ENCODE peak calls at places on chromosomes 12 and 14, in ten cellular contexts. S, Q, Z, B, E, K, N, C, G and V are unnamed samples.

GRCh38 chr14:24694680-24695079 is 60.7 kb upstream of the GZMB start:
- DNase-seq in S (no peak), Q (no peak), Z (no peak), B (no peak), E (no peak), K (no peak), N (no peak), C (no peak), G (no peak), V (no peak)

GRCh38 chr12:6688543-6688999 is 604 bp downstream of the ZNF384 start:
- DNase-seq in S (no peak), Q (no peak), Z (no peak), B (no peak), E (no peak), K (no peak), N (no peak), C (peak), G (peak), V (no peak)

GRCh38 chr12:94418517-94418916 is 41.1 kb downstream of the CEP83 start:
- DNase-seq in S (no peak), Q (no peak), Z (no peak), B (no peak), E (no peak), K (no peak), N (peak), C (no peak), G (no peak), V (no peak)

GRCh38 chr12:71492604-71493003 is 53.0 kb downstream of the LGR5 start:
- DNase-seq in S (no peak), Q (no peak), Z (no peak), B (no peak), E (no peak), K (no peak), N (no peak), C (no peak), G (no peak), V (no peak)

GRCh38 chr12:47808574-47809380 is 10.9 kb downstream of the HDAC7 start:
- DNase-seq in S (no peak), Q (no peak), Z (no peak), B (no peak), E (no peak), K (no peak), N (no peak), C (no peak), G (no peak), V (no peak)

GRCh38 chr12:89306827-89307498 is 45.3 kb downstream of the DUSP6 start:
- DNase-seq in S (no peak), Q (no peak), Z (no peak), B (no peak), E (no peak), K (no peak), N (no peak), C (no peak), G (no peak), V (no peak)

GRCh38 chr12:100755186-100755585 is 39.4 kb upstream of the ANO4 start:
- DNase-seq in S (no peak), Q (peak), Z (no peak), B (no peak), E (no peak), K (no peak), N (no peak), C (no peak), G (no peak), V (no peak)

GRCh38 chr14:60647081-60647836 is 2.0 kb downstream of the SIX1 start:
- DNase-seq in S (peak), Q (no peak), Z (peak), B (no peak), E (peak), K (no peak), N (peak), C (no peak), G (peak), V (no peak)

GRCh38 chr12:70637686-70638085 is 457 bp upstream of the PTPRB start:
- DNase-seq in S (no peak), Q (no peak), Z (peak), B (no peak), E (no peak), K (no peak), N (no peak), C (no peak), G (no peak), V (no peak)

GRCh38 chr12:41919526-41920305 is 225.0 kb downstream of the GXYLT1 start:
- DNase-seq in S (no peak), Q (peak), Z (peak), B (peak), E (no peak), K (peak), N (no peak), C (peak), G (no peak), V (no peak)

GRCh38 chr12:39490500-39491276 is 47.8 kb upstream of the KIF21A start:
- DNase-seq in S (no peak), Q (no peak), Z (no peak), B (no peak), E (no peak), K (no peak), N (peak), C (no peak), G (peak), V (no peak)

GRCh38 chr14:60396718-60397343 is 89.0 kb downstream of the C14orf39 start:
- DNase-seq in S (no peak), Q (no peak), Z (no peak), B (no peak), E (no peak), K (no peak), N (no peak), C (no peak), G (peak), V (no peak)

GRCh38 chr12:114679942-114680341 is 4.0 kb downstream of the TBX3 start:
- DNase-seq in S (no peak), Q (no peak), Z (peak), B (no peak), E (no peak), K (no peak), N (no peak), C (no peak), G (no peak), V (no peak)

GRCh38 chr14:81432171-81432570 is 32.0 kb upstream of the STON2 start:
- DNase-seq in S (no peak), Q (no peak), Z (no peak), B (no peak), E (no peak), K (no peak), N (peak), C (no peak), G (no peak), V (no peak)

GRCh38 chr12:52946797-52947547 is 1.9 kb upstream of the KRT18 start:
- DNase-seq in S (no peak), Q (no peak), Z (no peak), B (no peak), E (no peak), K (no peak), N (no peak), C (no peak), G (no peak), V (no peak)

GRCh38 chr14:43789458-43789857 is 717.6 kb downstream of the FSCB start:
- DNase-seq in S (no peak), Q (peak), Z (no peak), B (no peak), E (no peak), K (no peak), N (no peak), C (no peak), G (no peak), V (no peak)

GRCh38 chr14:69041783-69042182 is 62.7 kb upstream of the ACTN1 start:
- DNase-seq in S (no peak), Q (no peak), Z (no peak), B (no peak), E (no peak), K (no peak), N (no peak), C (no peak), G (no peak), V (no peak)

GRCh38 chr12:49223590-49224369 is 34.9 kb upstream of the TUBA1A start:
- DNase-seq in S (no peak), Q (no peak), Z (peak), B (no peak), E (no peak), K (no peak), N (no peak), C (no peak), G (no peak), V (no peak)

GRCh38 chr14:61701946-61702345 is 6.6 kb downstream of the HIF1A start:
- DNase-seq in S (no peak), Q (no peak), Z (no peak), B (no peak), E (no peak), K (no peak), N (peak), C (no peak), G (no peak), V (no peak)

GRCh38 chr12:47979166-47979565 is 15.8 kb downstream of the TMEM106C start:
- DNase-seq in S (no peak), Q (no peak), Z (no peak), B (no peak), E (no peak), K (no peak), N (no peak), C (no peak), G (no peak), V (no peak)

GRCh38 chr12:49357099-49357678 is 10.1 kb upstream of the SPATS2 start:
- DNase-seq in S (no peak), Q (no peak), Z (no peak), B (no peak), E (no peak), K (no peak), N (peak), C (peak), G (peak), V (no peak)

GRCh38 chr12:15928870-15929571 is 17.9 kb downstream of the DERA start:
- DNase-seq in S (no peak), Q (peak), Z (peak), B (no peak), E (peak), K (no peak), N (no peak), C (peak), G (no peak), V (no peak)

GRCh38 chr14:103315368-103315911 is 18.6 kb upstream of the EIF5 start:
- DNase-seq in S (peak), Q (no peak), Z (no peak), B (no peak), E (no peak), K (no peak), N (peak), C (no peak), G (peak), V (no peak)

GRCh38 chr12:94172031-94172430 is 23.7 kb downstream of the PLXNC1 start:
- DNase-seq in S (no peak), Q (no peak), Z (no peak), B (no peak), E (no peak), K (no peak), N (peak), C (no peak), G (peak), V (no peak)

GRCh38 chr14:102195446-102195845 is 55.7 kb downstream of the WDR20 start:
- DNase-seq in S (no peak), Q (no peak), Z (no peak), B (no peak), E (no peak), K (no peak), N (peak), C (no peak), G (no peak), V (no peak)

GRCh38 chr14:75518625-75519024 is 3.6 kb upstream of the BATF start:
- DNase-seq in S (no peak), Q (no peak), Z (no peak), B (no peak), E (no peak), K (no peak), N (peak), C (no peak), G (no peak), V (peak)

GRCh38 chr12:98373019-98373554 is 142.3 kb upstream of the TMPO start:
- DNase-seq in S (no peak), Q (peak), Z (peak), B (peak), E (peak), K (peak), N (peak), C (peak), G (peak), V (peak)

GRCh38 chr12:39144613-39145061 is 239.2 kb upstream of the CPNE8 start:
- DNase-seq in S (no peak), Q (no peak), Z (no peak), B (no peak), E (no peak), K (no peak), N (no peak), C (no peak), G (no peak), V (no peak)